ENCODE peak calls at places on chromosomes 11 and 22, in four cellular contexts. A is EH, H is RPMI7951, W is fibroblast of pulmonary artery. C is an unnamed sample.

GRCh38 chr11:2347449-2347848 is 29.7 kb upstream of the CD81 start:
- DNase-seq in A (no peak), H (no peak), W (no peak), C (no peak)

GRCh38 chr22:42930810-42931420 is 73.8 kb upstream of the ARFGAP3 start:
- DNase-seq in A (peak), W (peak), H (peak), C (no peak)

GRCh38 chr11:2586091-2586792 is 113.6 kb downstream of the KCNQ1OT1 start:
- DNase-seq in H (no peak), W (no peak), A (no peak), C (peak)

GRCh38 chr11:2175659-2176058 is 4.0 kb upstream of the TH start:
- DNase-seq in H (peak), W (peak), A (peak), C (no peak)

GRCh38 chr22:43891360-43892182 is at the start of gene PNPLA5:
- DNase-seq in W (no peak), A (no peak), H (no peak), C (no peak)

GRCh38 chr11:126352934-126353801 is 2.3 kb upstream of the ST3GAL4 start:
- DNase-seq in H (peak), A (peak), W (peak), C (no peak)

GRCh38 chr11:67379061-67380058 is 6.0 kb upstream of the CLCF1 start:
- DNase-seq in A (peak), H (peak), W (no peak), C (no peak)

GRCh38 chr11:110182886-110183285 is 89.7 kb downstream of the ZC3H12C start:
- DNase-seq in W (peak), A (peak), H (peak), C (no peak)

GRCh38 chr22:38144025-38144405 is 33.5 kb upstream of the BAIAP2L2 start:
- DNase-seq in H (no peak), W (no peak), A (peak), C (no peak)

GRCh38 chr22:16954060-16954403 is 54.0 kb downstream of the GAB4 start:
- DNase-seq in A (no peak), W (no peak), H (no peak), C (no peak)

GRCh38 chr11:587978-588380 is 11.7 kb downstream of the PHRF1 start:
- DNase-seq in H (peak), A (peak), W (peak), C (peak)

GRCh38 chr11:69909561-69910518 is 90.6 kb upstream of the FGF3 start:
- DNase-seq in A (no peak), W (no peak), H (peak), C (peak)

GRCh38 chr11:35167451-35167954 is 28.5 kb downstream of the CD44 start:
- DNase-seq in A (peak), H (no peak), W (peak), C (no peak)

GRCh38 chr11:2168286-2169000 is 3.2 kb downstream of the TH start:
- DNase-seq in W (no peak), H (no peak), A (no peak), C (no peak)

GRCh38 chr11:129894281-129895125 is 875 bp downstream of the NFRKB start:
- DNase-seq in A (peak), W (no peak), H (peak), C (no peak)

GRCh38 chr11:69209038-69209350 is 53.3 kb downstream of the SMIM38 start:
- DNase-seq in H (no peak), A (no peak), W (no peak), C (no peak)